ENCODE peak calls at places on chromosomes 5 and 9, in seven cellular contexts. H is lower lobe of right lung, N is transverse colon, S is SJSA1, L is left ventricle myocardium inferior, Q is IMR-90, W is sigmoid colon. D is an unnamed sample. For H3K4me1, the result is how much of the 10 kb centered on the place peaks cover.

GRCh38 chr5:94776167-94776566 is 157.7 kb downstream of the SLF1 start:
- DNase-seq in N (no peak), L (no peak), H (no peak), Q (no peak), W (no peak), S (no peak), D (no peak)

GRCh38 chr5:167284491-167284890 is 1007.0 kb upstream of the WWC1 start:
- DNase-seq in Q (peak), S (no peak), W (no peak), L (no peak), H (no peak), N (no peak), D (no peak)

GRCh38 chr9:38228331-38229122 is 159.5 kb upstream of the SHB start:
- DNase-seq in S (no peak), H (no peak), Q (no peak), L (no peak), N (no peak), W (no peak), D (no peak)

GRCh38 chr9:109843651-109844050 is 63.7 kb downstream of the PALM2AKAP2 start:
- DNase-seq in Q (no peak), S (no peak), W (no peak), L (peak), N (no peak), H (peak), D (peak)

GRCh38 chr5:116507941-116508655 is 66.5 kb downstream of the SEMA6A start:
- DNase-seq in Q (no peak), N (no peak), H (no peak), S (no peak), W (no peak), L (no peak), D (no peak)

GRCh38 chr9:121538221-121538620 is 38.6 kb upstream of the GGTA1 start:
- DNase-seq in Q (no peak), S (no peak), H (no peak), L (no peak), W (no peak), N (no peak), D (no peak)

GRCh38 chr5:173689713-173690360 is 73.4 kb upstream of the BOD1 start:
- DNase-seq in S (no peak), H (no peak), L (no peak), N (peak), W (no peak), Q (no peak), D (peak)

GRCh38 chr9:93121316-93122241 is 12.5 kb downstream of the NINJ1 start:
- DNase-seq in Q (no peak), N (peak), L (peak), H (peak), W (peak), S (no peak), D (no peak)

GRCh38 chr5:165620394-165620793 is 2115.0 kb downstream of the MAT2B start:
- DNase-seq in H (no peak), S (no peak), Q (peak), L (no peak), W (peak), N (peak), D (peak)

GRCh38 chr5:179387151-179388110 is 42.2 kb upstream of the ADAMTS2 start:
- DNase-seq in L (no peak), H (no peak), W (peak), S (no peak), Q (no peak), N (no peak), D (no peak)

GRCh38 chr5:124658867-124659557 is 87.4 kb downstream of the ZNF608 start:
- DNase-seq in L (no peak), H (no peak), N (no peak), W (no peak), S (no peak), Q (no peak), D (no peak)

GRCh38 chr9:84261082-84261746 is 79.3 kb downstream of the SLC28A3 start:
- DNase-seq in S (peak), L (peak), Q (peak), W (peak), H (peak), N (peak), D (peak)
- H3K4me3 ChIP-seq in S (no peak), L (peak), Q (peak), W (peak), H (peak), N (no peak), D (no peak)

DNA sequence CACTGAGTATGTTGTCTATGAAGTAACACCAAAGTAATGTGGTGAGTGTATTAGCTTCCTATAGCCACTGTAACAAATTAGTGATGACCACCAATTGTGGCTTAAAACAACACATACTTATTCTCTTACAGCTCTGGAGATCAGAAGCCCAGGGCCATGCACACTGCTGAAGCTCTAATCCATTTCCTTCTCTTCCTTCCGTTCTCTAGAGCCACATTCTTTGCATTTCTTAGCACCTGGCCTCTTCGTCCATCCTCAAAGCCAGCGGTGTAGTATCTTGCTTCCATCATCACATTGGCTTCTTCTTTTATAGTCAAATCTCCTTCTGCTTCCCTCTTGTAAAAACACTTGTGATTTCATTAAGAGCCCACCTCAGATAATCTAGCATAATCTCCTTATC is 230.3 kb upstream of the RFX3 start:
- DNase-seq in W (no peak), H (no peak), S (no peak), N (no peak), Q (no peak), L (no peak), D (no peak)
- H3K4me1 ChIP-seq in W (under half), H (under half), S (under half), N (under half), Q (under half), L (under half), D (under half)

GRCh38 chr5:135377751-135378680 is 21.0 kb downstream of the MACROH2A1 start:
- DNase-seq in Q (no peak), W (no peak), H (no peak), S (no peak), N (no peak), L (no peak), D (no peak)
- H3K4me3 ChIP-seq in Q (no peak), W (no peak), H (no peak), S (no peak), N (no peak), L (no peak), D (no peak)

GRCh38 chr5:151388960-151389359 is 41.6 kb upstream of the SLC36A2 start:
- DNase-seq in L (no peak), S (no peak), N (no peak), W (no peak), H (no peak), Q (no peak), D (no peak)
- H3K4me1 ChIP-seq in L (under half), S (under half), N (under half), W (under half), H (under half), Q (under half), D (under half)

GRCh38 chr9:128246471-128246870 is 29.3 kb downstream of the GOLGA2 start:
- DNase-seq in Q (no peak), W (no peak), S (no peak), L (no peak), N (no peak), H (no peak), D (no peak)

GRCh38 chr9:128243486-128244415 is 32.1 kb downstream of the GOLGA2 start:
- DNase-seq in N (no peak), Q (peak), S (no peak), L (peak), W (peak), H (no peak), D (no peak)

GRCh38 chr9:128245293-128246151 is 30.3 kb downstream of the GOLGA2 start:
- DNase-seq in L (peak), Q (peak), W (peak), S (peak), N (no peak), H (no peak), D (no peak)

GRCh38 chr9:128242828-128243485 is 32.9 kb downstream of the GOLGA2 start:
- DNase-seq in N (no peak), L (peak), Q (no peak), S (no peak), W (peak), H (no peak), D (no peak)

DNA sequence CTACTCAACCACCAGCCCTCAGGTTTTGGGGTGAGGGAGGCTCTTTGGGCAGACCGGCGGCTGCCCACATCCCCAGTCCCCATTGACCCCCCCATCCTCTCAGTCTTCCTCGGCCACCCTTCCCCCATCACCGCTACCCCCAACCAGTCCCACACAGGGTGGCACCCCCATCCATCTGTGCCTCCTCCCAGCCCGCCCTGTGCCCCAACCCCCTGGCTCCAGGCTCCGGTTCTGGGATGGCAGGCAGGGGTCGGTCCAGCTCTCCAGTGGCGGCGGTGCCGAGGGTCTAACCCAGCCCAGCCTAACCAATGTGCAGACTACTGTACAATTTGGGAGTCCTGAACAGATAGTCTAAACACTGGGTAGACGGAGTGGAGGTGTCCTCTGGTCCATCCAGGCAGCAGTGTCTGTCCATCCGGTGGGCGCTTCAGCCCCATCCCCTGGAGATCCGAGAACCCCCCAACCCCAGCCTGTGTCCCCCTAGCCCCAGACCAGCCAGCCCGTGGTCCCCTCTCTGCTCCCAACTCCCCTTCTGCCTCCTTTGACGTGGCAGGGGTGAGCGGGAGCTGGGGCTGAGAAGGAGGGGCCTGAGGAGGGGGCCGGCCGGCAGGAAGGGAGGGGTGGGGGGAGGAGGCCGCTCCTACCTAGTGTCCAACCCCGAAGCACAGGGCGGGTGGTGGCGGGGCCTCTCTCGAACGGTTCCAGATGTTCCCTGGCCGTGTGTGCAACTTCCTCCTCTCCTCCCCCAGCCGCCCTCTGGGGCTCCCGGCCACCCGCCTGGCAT is 31.2 kb downstream of the GOLGA2 start:
- DNase-seq in Q (peak), S (peak), L (peak), N (peak), W (peak), H (peak), D (peak)
- H3K4me3 ChIP-seq in Q (peak), S (no peak), L (peak), N (no peak), W (peak), H (peak), D (no peak)

GRCh38 chr5:74865799-74866652 is at the start of gene FAM169A:
- DNase-seq in L (no peak), N (peak), H (peak), W (no peak), Q (peak), S (peak), D (peak)
- H3K4me1 ChIP-seq in L (under half), N (under half), H (under half), W (under half), Q (under half), S (under half), D (under half)